ENCODE peak calls at places on chromosomes 7 and 10, in nine cellular contexts. J is frontal cortex; A is adrenal gland; S is heart right ventricle; V is stimulated activated CD4-positive, alpha-beta T cell treated with anti-CD3 and anti-CD28 coated beads, Interleukin-2, amount 100 ng/mL, for 48 hours; D is ELR; L is endothelial cell of umbilical vein; X is stimulated activated CD8-positive, alpha-beta memory T cell treated with anti-CD3 and anti-CD28 coated beads, Interleukin-15, amount 100 ng/mL, for 24 hours; N is pons. F is an unnamed sample.

GRCh38 chr10:28744021-28744420 is 66.7 kb downstream of the BAMBI start:
- DNase-seq in A (no peak), S (no peak), X (no peak), V (no peak), N (no peak), D (no peak), L (no peak), J (no peak), F (no peak)

GRCh38 chr7:119408596-119408995 is 864.4 kb upstream of the KCND2 start:
- DNase-seq in V (no peak), L (no peak), N (no peak), J (no peak), A (no peak), D (no peak), S (no peak), X (no peak), F (no peak)

GRCh38 chr7:105295626-105296352 is 92.9 kb downstream of the SRPK2 start:
- DNase-seq in V (no peak), J (no peak), S (no peak), D (no peak), L (no peak), N (no peak), X (no peak), A (no peak), F (no peak)

GRCh38 chr10:99329238-99329890 is at the start of gene CNNM1:
- DNase-seq in J (peak; percentile 31), L (no peak), S (no peak), N (no peak), V (peak; percentile 9), A (peak; percentile 3), D (peak; percentile 59), X (peak; percentile 3), F (no peak)

GRCh38 chr7:116097365-116098009 is 66.9 kb upstream of the TFEC start:
- DNase-seq in J (no peak), N (no peak), X (no peak), D (peak; percentile 92), V (no peak), A (no peak), S (no peak), L (peak; percentile 89), F (no peak)

GRCh38 chr7:36115448-36116321 is 37.4 kb upstream of the EEPD1 start:
- DNase-seq in A (peak; percentile 88), D (peak; percentile 100), X (peak; percentile 43), S (peak; percentile 36), V (peak; percentile 80), N (peak; percentile 17), J (peak; percentile 37), L (peak; percentile 65), F (peak; percentile 71)

GRCh38 chr7:33108591-33108930 is 643 bp downstream of the RP9 start:
- DNase-seq in X (no peak), J (no peak), D (peak; percentile 59), V (no peak), A (no peak), L (no peak), S (no peak), N (peak; percentile 43), F (no peak)

GRCh38 chr7:95365151-95365550 is 31.0 kb downstream of the PON3 start:
- DNase-seq in L (no peak), N (no peak), X (no peak), J (no peak), A (no peak), D (peak; percentile 9), V (no peak), S (no peak), F (no peak)

GRCh38 chr7:35446091-35446490 is 192.2 kb upstream of the TBX20 start:
- DNase-seq in L (no peak), V (no peak), N (no peak), J (no peak), A (no peak), D (no peak), X (no peak), S (peak; percentile 49), F (no peak)

GRCh38 chr7:35019179-35019729 is 18.0 kb downstream of the DPY19L1 start:
- DNase-seq in A (no peak), D (no peak), N (no peak), S (no peak), L (no peak), J (no peak), X (no peak), V (no peak), F (no peak)

GRCh38 chr7:124411796-124412195 is 353.8 kb downstream of the GPR37 start:
- DNase-seq in J (no peak), V (no peak), L (no peak), D (no peak), N (no peak), S (no peak), X (no peak), A (peak; percentile 5), F (no peak)

GRCh38 chr7:25028370-25028971 is 48.5 kb upstream of the OSBPL3 start:
- DNase-seq in N (no peak), A (no peak), S (no peak), X (no peak), V (no peak), J (no peak), L (peak; percentile 78), D (peak; percentile 92), F (no peak)

GRCh38 chr10:130721971-130722370 is 585.8 kb downstream of the GLRX3 start:
- DNase-seq in L (no peak), X (no peak), N (no peak), A (no peak), V (no peak), D (no peak), S (no peak), J (no peak), F (no peak)

GRCh38 chr10:129078322-129078721 is 388.7 kb upstream of the MGMT start:
- DNase-seq in N (peak; percentile 39), S (no peak), A (no peak), J (no peak), L (no peak), V (no peak), D (no peak), X (no peak), F (no peak)

GRCh38 chr10:124903119-124903518 is 38.8 kb upstream of the ZRANB1 start:
- DNase-seq in S (no peak), V (no peak), N (no peak), J (no peak), A (peak; percentile 92), L (no peak), X (no peak), D (no peak), F (no peak)

GRCh38 chr7:65475734-65476319 is 102.2 kb downstream of the ZNF92 start:
- DNase-seq in A (no peak), V (no peak), S (no peak), L (peak; percentile 65), J (no peak), D (peak; percentile 2), N (no peak), X (no peak), F (no peak)

GRCh38 chr10:98748298-98748697 is 301.6 kb upstream of the HPS1 start:
- DNase-seq in L (peak; percentile 13), S (no peak), X (no peak), A (no peak), V (no peak), J (no peak), N (peak; percentile 13), D (peak; percentile 59), F (no peak)

GRCh38 chr7:77326131-77326530 is 90.0 kb downstream of the GSAP start:
- DNase-seq in J (no peak), S (no peak), A (no peak), N (no peak), L (peak; percentile 47), D (peak; percentile 48), X (no peak), V (no peak), F (no peak)

GRCh38 chr10:69786791-69787190 is 14.9 kb upstream of the COL13A1 start:
- DNase-seq in X (no peak), N (peak; percentile 9), J (no peak), A (no peak), S (no peak), L (peak; percentile 66), D (peak; percentile 71), V (no peak), F (no peak)

GRCh38 chr10:24277771-24278518 is 69.0 kb downstream of the KIAA1217 start:
- DNase-seq in N (no peak), X (no peak), L (no peak), D (peak; percentile 35), V (no peak), J (no peak), S (peak; percentile 28), A (peak; percentile 90), F (no peak)

GRCh38 chr7:148997497-148997896 is 30.8 kb downstream of the PDIA4 start:
- DNase-seq in S (no peak), N (no peak), V (no peak), X (no peak), J (no peak), A (no peak), D (no peak), L (no peak), F (no peak)

GRCh38 chr7:46123-46829 is 146.1 kb upstream of the FAM20C start:
- DNase-seq in D (no peak), N (no peak), A (no peak), S (peak; percentile 2), L (no peak), X (no peak), J (no peak), V (no peak), F (peak; percentile 20)

GRCh38 chr10:14173706-14174594 is 156.8 kb downstream of the FRMD4A start:
- DNase-seq in D (peak; percentile 16), A (peak; percentile 3), J (no peak), X (no peak), S (no peak), L (peak; percentile 33), V (no peak), N (peak; percentile 35), F (peak; percentile 47)

GRCh38 chr10:96655577-96656213 is 64.6 kb downstream of the PIK3AP1 start:
- DNase-seq in J (no peak), N (no peak), V (no peak), S (no peak), A (no peak), D (no peak), X (no peak), L (no peak), F (peak; percentile 52)

GRCh38 chr7:55405856-55406541 is 40.9 kb downstream of the LANCL2 start:
- DNase-seq in N (no peak), V (no peak), X (no peak), A (peak; percentile 27), J (no peak), S (no peak), L (no peak), D (no peak), F (no peak)

GRCh38 chr10:35328404-35329037 is 7.8 kb upstream of the CCNY start:
- DNase-seq in D (peak; percentile 88), J (no peak), V (no peak), X (no peak), A (no peak), L (no peak), S (no peak), N (no peak), F (no peak)

GRCh38 chr7:111755388-111755787 is 193.1 kb upstream of the IMMP2L start:
- DNase-seq in X (no peak), A (no peak), J (no peak), S (no peak), V (no peak), D (no peak), L (no peak), N (peak; percentile 59), F (no peak)

GRCh38 chr7:39510738-39511372 is 55.3 kb upstream of the YAE1 start:
- DNase-seq in N (no peak), D (peak; percentile 70), J (no peak), V (no peak), X (no peak), S (no peak), L (no peak), A (no peak), F (no peak)

GRCh38 chr7:15323545-15323944 is 238.3 kb downstream of the AGMO start:
- DNase-seq in D (peak; percentile 8), V (no peak), N (peak; percentile 9), X (no peak), J (no peak), L (no peak), S (no peak), A (no peak), F (no peak)

GRCh38 chr7:7519528-7519927 is 16.1 kb downstream of the COL28A1 start:
- DNase-seq in X (no peak), D (no peak), J (no peak), L (no peak), V (no peak), A (no peak), S (no peak), N (no peak), F (no peak)